ENCODE peak calls at places on chromosomes 5 and 9, in four cellular contexts. One of them, this sample, is unnamed.
A peak's percentile ranks its signal among the peaks of the same experiment; 100 is the strongest.

GRCh38 chr9:25177858-25178257 is 500.4 kb downstream of the TUSC1 start:
- DNase-seq in effector memory CD8-positive, alpha-beta T cell: no peak
- DNase-seq in stimulated activated CD4-positive, alpha-beta T cell treated with anti-CD3 and anti-CD28 coated beads, Interleukin-1b, Interleukin-23, amount 100 ng/mL, for 4 hours: no peak
- DNase-seq in esophagus muscularis mucosa: no peak
- DNase-seq in this sample: no peak

GRCh38 chr5:80238078-80238477 is 17.8 kb downstream of the SERINC5 start:
- DNase-seq in stimulated activated CD4-positive, alpha-beta T cell treated with anti-CD3 and anti-CD28 coated beads, Interleukin-1b, Interleukin-23, amount 100 ng/mL, for 4 hours: no peak
- DNase-seq in esophagus muscularis mucosa: no peak
- DNase-seq in effector memory CD8-positive, alpha-beta T cell: no peak
- DNase-seq in this sample: no peak

GRCh38 chr5:168946363-168946762 is 354.6 kb downstream of the SLIT3 start:
- DNase-seq in stimulated activated CD4-positive, alpha-beta T cell treated with anti-CD3 and anti-CD28 coated beads, Interleukin-1b, Interleukin-23, amount 100 ng/mL, for 4 hours: no peak
- DNase-seq in effector memory CD8-positive, alpha-beta T cell: no peak
- DNase-seq in esophagus muscularis mucosa: no peak
- DNase-seq in this sample: no peak

GRCh38 chr9:22256381-22256780 is 190.2 kb upstream of the DMRTA1 start:
- DNase-seq in stimulated activated CD4-positive, alpha-beta T cell treated with anti-CD3 and anti-CD28 coated beads, Interleukin-1b, Interleukin-23, amount 100 ng/mL, for 4 hours: no peak
- DNase-seq in esophagus muscularis mucosa: no peak
- DNase-seq in effector memory CD8-positive, alpha-beta T cell: no peak
- DNase-seq in this sample: no peak

GRCh38 chr5:160672521-160672920 is 179.5 kb downstream of the ATP10B start:
- DNase-seq in esophagus muscularis mucosa: no peak
- DNase-seq in stimulated activated CD4-positive, alpha-beta T cell treated with anti-CD3 and anti-CD28 coated beads, Interleukin-1b, Interleukin-23, amount 100 ng/mL, for 4 hours: no peak
- DNase-seq in effector memory CD8-positive, alpha-beta T cell: no peak
- DNase-seq in this sample: no peak

GRCh38 chr9:89379031-89379430 is 60.7 kb downstream of the SECISBP2 start:
- DNase-seq in stimulated activated CD4-positive, alpha-beta T cell treated with anti-CD3 and anti-CD28 coated beads, Interleukin-1b, Interleukin-23, amount 100 ng/mL, for 4 hours: no peak
- DNase-seq in esophagus muscularis mucosa: no peak
- DNase-seq in effector memory CD8-positive, alpha-beta T cell: no peak
- DNase-seq in this sample: no peak

GRCh38 chr5:154481584-154482381 is 3.8 kb upstream of the HAND1 start:
- DNase-seq in effector memory CD8-positive, alpha-beta T cell: no peak
- DNase-seq in esophagus muscularis mucosa: no peak
- DNase-seq in stimulated activated CD4-positive, alpha-beta T cell treated with anti-CD3 and anti-CD28 coated beads, Interleukin-1b, Interleukin-23, amount 100 ng/mL, for 4 hours: no peak
- DNase-seq in this sample: no peak

GRCh38 chr5:174188300-174188699 is 142.8 kb downstream of the NSG2 start:
- DNase-seq in stimulated activated CD4-positive, alpha-beta T cell treated with anti-CD3 and anti-CD28 coated beads, Interleukin-1b, Interleukin-23, amount 100 ng/mL, for 4 hours: no peak
- DNase-seq in effector memory CD8-positive, alpha-beta T cell: no peak
- DNase-seq in esophagus muscularis mucosa: no peak
- DNase-seq in this sample: no peak

GRCh38 chr5:131379723-131380122 is 115.9 kb downstream of the CDC42SE2 start:
- DNase-seq in stimulated activated CD4-positive, alpha-beta T cell treated with anti-CD3 and anti-CD28 coated beads, Interleukin-1b, Interleukin-23, amount 100 ng/mL, for 4 hours: peak; percentile 46
- DNase-seq in effector memory CD8-positive, alpha-beta T cell: peak; percentile 65
- DNase-seq in esophagus muscularis mucosa: no peak
- DNase-seq in this sample: no peak

GRCh38 chr9:128385493-128386205 is 14.5 kb downstream of the URM1 start:
- DNase-seq in stimulated activated CD4-positive, alpha-beta T cell treated with anti-CD3 and anti-CD28 coated beads, Interleukin-1b, Interleukin-23, amount 100 ng/mL, for 4 hours: no peak
- DNase-seq in effector memory CD8-positive, alpha-beta T cell: no peak
- DNase-seq in esophagus muscularis mucosa: no peak
- DNase-seq in this sample: no peak

GRCh38 chr9:97623946-97624345 is 9.2 kb downstream of the TSTD2 start:
- DNase-seq in effector memory CD8-positive, alpha-beta T cell: no peak
- DNase-seq in esophagus muscularis mucosa: no peak
- DNase-seq in stimulated activated CD4-positive, alpha-beta T cell treated with anti-CD3 and anti-CD28 coated beads, Interleukin-1b, Interleukin-23, amount 100 ng/mL, for 4 hours: no peak
- DNase-seq in this sample: no peak

GRCh38 chr5:86554638-86555037 is 63.1 kb upstream of the COX7C start:
- DNase-seq in effector memory CD8-positive, alpha-beta T cell: no peak
- DNase-seq in stimulated activated CD4-positive, alpha-beta T cell treated with anti-CD3 and anti-CD28 coated beads, Interleukin-1b, Interleukin-23, amount 100 ng/mL, for 4 hours: no peak
- DNase-seq in esophagus muscularis mucosa: no peak
- DNase-seq in this sample: no peak